ENCODE peak calls at places on chromosomes 6 and 20, in four cellular contexts. One of them, this sample, is unnamed.
A peak's percentile ranks its signal among the peaks of the same experiment; 100 is the strongest.

GRCh38 chr20:6708010-6708409 is 59.5 kb upstream of the BMP2 start:
- DNase-seq in GM12878: no peak
- DNase-seq in SK-N-SH: no peak
- DNase-seq in K562: no peak
- DNase-seq in this sample: no peak

GRCh38 chr6:170271771-170272314 is 19.0 kb downstream of the DLL1 start:
- DNase-seq in GM12878: peak; percentile 91
- DNase-seq in SK-N-SH: no peak
- DNase-seq in K562: no peak
- DNase-seq in this sample: no peak

GRCh38 chr6:144338474-144338873 is 53.3 kb downstream of the UTRN start:
- DNase-seq in GM12878: no peak
- DNase-seq in SK-N-SH: no peak
- DNase-seq in K562: no peak
- DNase-seq in this sample: no peak

GRCh38 chr6:45450801-45451200 is 73.1 kb upstream of the SUPT3H start:
- DNase-seq in GM12878: no peak
- DNase-seq in SK-N-SH: no peak
- DNase-seq in K562: no peak
- DNase-seq in this sample: no peak

GRCh38 chr20:52230406-52230805 is 38.8 kb upstream of the ZFP64 start:
- DNase-seq in GM12878: no peak
- DNase-seq in SK-N-SH: no peak
- DNase-seq in K562: no peak
- DNase-seq in this sample: no peak

GRCh38 chr6:35919827-35920751 is 809 bp downstream of the SRPK1 start:
- DNase-seq in GM12878: no peak
- DNase-seq in SK-N-SH: peak; percentile 56
- DNase-seq in K562: peak; percentile 47
- DNase-seq in this sample: peak; percentile 56

GRCh38 chr20:32466739-32467505 is 108.8 kb downstream of the ASXL1 start:
- DNase-seq in GM12878: no peak
- DNase-seq in SK-N-SH: no peak
- DNase-seq in K562: no peak
- DNase-seq in this sample: no peak

GRCh38 chr6:33816911-33817310 is 13.1 kb upstream of the MLN start:
- DNase-seq in GM12878: no peak
- DNase-seq in SK-N-SH: no peak
- DNase-seq in K562: no peak
- DNase-seq in this sample: no peak

GRCh38 chr6:167296293-167296690 is 5.2 kb downstream of the UNC93A start:
- DNase-seq in GM12878: no peak
- DNase-seq in SK-N-SH: no peak
- DNase-seq in K562: no peak
- DNase-seq in this sample: no peak

GRCh38 chr6:161138545-161139303 is 135.1 kb downstream of the AGPAT4 start:
- DNase-seq in GM12878: no peak
- DNase-seq in SK-N-SH: no peak
- DNase-seq in K562: no peak
- DNase-seq in this sample: no peak

GRCh38 chr20:19806806-19807691 is 49.0 kb downstream of the RIN2 start:
- DNase-seq in GM12878: no peak
- DNase-seq in SK-N-SH: peak; percentile 47
- DNase-seq in K562: no peak
- DNase-seq in this sample: no peak

GRCh38 chr20:11849976-11850670 is 67.6 kb upstream of the BTBD3 start:
- DNase-seq in GM12878: no peak
- DNase-seq in SK-N-SH: no peak
- DNase-seq in K562: no peak
- DNase-seq in this sample: no peak

GRCh38 chr20:17449039-17449438 is 82.1 kb downstream of the BFSP1 start:
- DNase-seq in GM12878: no peak
- DNase-seq in SK-N-SH: no peak
- DNase-seq in K562: peak; percentile 28
- DNase-seq in this sample: no peak

GRCh38 chr20:53463101-53463972 is 130.3 kb downstream of the ZNF217 start:
- DNase-seq in GM12878: no peak
- DNase-seq in SK-N-SH: no peak
- DNase-seq in K562: no peak
- DNase-seq in this sample: no peak

GRCh38 chr6:32397252-32397920 is 9.6 kb downstream of the BTNL2 start:
- DNase-seq in GM12878: peak; percentile 73
- DNase-seq in SK-N-SH: no peak
- DNase-seq in K562: no peak
- DNase-seq in this sample: no peak

GRCh38 chr6:57123111-57123510 is 33.1 kb downstream of the ZNF451 start:
- DNase-seq in GM12878: no peak
- DNase-seq in SK-N-SH: no peak
- DNase-seq in K562: no peak
- DNase-seq in this sample: no peak

GRCh38 chr20:55882922-55883321 is 122.4 kb downstream of the CBLN4 start:
- DNase-seq in GM12878: no peak
- DNase-seq in SK-N-SH: peak; percentile 44
- DNase-seq in K562: no peak
- DNase-seq in this sample: no peak

GRCh38 chr6:87501809-87502572 is 29.2 kb downstream of the SLC35A1 start:
- DNase-seq in GM12878: no peak
- DNase-seq in SK-N-SH: no peak
- DNase-seq in K562: no peak
- DNase-seq in this sample: peak; percentile 46

GRCh38 chr20:44209691-44210421 is 715 bp downstream of the OSER1 start:
- DNase-seq in GM12878: no peak
- DNase-seq in SK-N-SH: peak; percentile 39
- DNase-seq in K562: no peak
- DNase-seq in this sample: no peak

GRCh38 chr6:95230071-95230740 is 347.1 kb upstream of the MANEA start:
- DNase-seq in GM12878: no peak
- DNase-seq in SK-N-SH: no peak
- DNase-seq in K562: no peak
- DNase-seq in this sample: no peak

GRCh38 chr6:28505733-28506132 is 9.9 kb downstream of the GPX6 start:
- DNase-seq in GM12878: no peak
- DNase-seq in SK-N-SH: no peak
- DNase-seq in K562: peak; percentile 34
- DNase-seq in this sample: no peak

GRCh38 chr20:25685276-25686080 is 11.2 kb downstream of the ZNF337 start:
- DNase-seq in GM12878: peak; percentile 11
- DNase-seq in SK-N-SH: no peak
- DNase-seq in K562: no peak
- DNase-seq in this sample: no peak

GRCh38 chr6:105898286-105898685 is 187.8 kb upstream of the PRDM1 start:
- DNase-seq in GM12878: no peak
- DNase-seq in SK-N-SH: no peak
- DNase-seq in K562: no peak
- DNase-seq in this sample: no peak

GRCh38 chr6:111013144-111013905 is 31.5 kb downstream of the RPF2 start:
- DNase-seq in GM12878: no peak
- DNase-seq in SK-N-SH: no peak
- DNase-seq in K562: no peak
- DNase-seq in this sample: no peak

GRCh38 chr20:38806855-38807655 is 1.6 kb downstream of the PPP1R16B start:
- DNase-seq in GM12878: no peak
- DNase-seq in SK-N-SH: peak; percentile 43
- DNase-seq in K562: no peak
- DNase-seq in this sample: no peak

GRCh38 chr6:11766589-11767450 is 11.8 kb downstream of the ADTRP start:
- DNase-seq in GM12878: no peak
- DNase-seq in SK-N-SH: no peak
- DNase-seq in K562: no peak
- DNase-seq in this sample: peak; percentile 10

GRCh38 chr6:130362128-130362527 is 3.7 kb upstream of the TMEM200A start:
- DNase-seq in GM12878: no peak
- DNase-seq in SK-N-SH: no peak
- DNase-seq in K562: peak; percentile 7
- DNase-seq in this sample: peak; percentile 25

GRCh38 chr20:31806564-31807355 is 12.4 kb upstream of the MYLK2 start:
- DNase-seq in GM12878: no peak
- DNase-seq in SK-N-SH: no peak
- DNase-seq in K562: no peak
- DNase-seq in this sample: no peak

GRCh38 chr6:26125015-26125690 is 37.9 kb downstream of the HFE start:
- DNase-seq in GM12878: no peak
- DNase-seq in SK-N-SH: no peak
- DNase-seq in K562: no peak
- DNase-seq in this sample: no peak

GRCh38 chr6:111468329-111469012 is 14.5 kb downstream of the REV3L start:
- DNase-seq in GM12878: no peak
- DNase-seq in SK-N-SH: no peak
- DNase-seq in K562: no peak
- DNase-seq in this sample: no peak

GRCh38 chr6:40160826-40161225 is 226.6 kb upstream of the MOCS1 start:
- DNase-seq in GM12878: no peak
- DNase-seq in SK-N-SH: no peak
- DNase-seq in K562: peak; percentile 20
- DNase-seq in this sample: no peak

GRCh38 chr6:31842056-31842455 is 14.5 kb downstream of the HSPA1B start:
- DNase-seq in GM12878: no peak
- DNase-seq in SK-N-SH: no peak
- DNase-seq in K562: no peak
- DNase-seq in this sample: no peak

GRCh38 chr6:20192625-20193024 is 19.6 kb downstream of the MBOAT1 start:
- DNase-seq in GM12878: no peak
- DNase-seq in SK-N-SH: no peak
- DNase-seq in K562: no peak
- DNase-seq in this sample: no peak
- TF ChIP-seq GABPA in GM12878: no peak
- TF ChIP-seq GABPA in SK-N-SH: no peak
- TF ChIP-seq GABPA in K562: no peak
- TF ChIP-seq GABPA in this sample: no peak

DNA sequence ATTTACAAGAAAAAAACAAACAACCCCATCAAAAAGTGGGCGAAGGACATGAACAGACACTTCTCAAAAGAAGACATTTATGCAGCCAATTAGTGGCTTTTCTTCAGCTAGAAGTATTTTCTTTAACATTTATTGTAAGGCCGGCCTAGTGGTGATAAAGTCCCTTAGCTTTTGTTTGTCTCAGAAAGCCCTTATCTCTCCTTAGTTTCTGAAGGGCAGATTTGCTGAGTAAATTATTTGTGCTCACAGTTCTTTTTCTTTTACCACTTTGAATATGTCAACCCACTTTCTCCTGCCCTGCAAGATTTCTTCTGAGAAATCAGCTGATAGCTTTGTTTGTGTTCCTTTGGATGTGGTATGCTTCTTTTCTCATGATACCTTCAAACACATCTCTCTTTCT is 344.0 kb upstream of the SYNCRIP start:
- DNase-seq in GM12878: no peak
- DNase-seq in SK-N-SH: no peak
- DNase-seq in K562: no peak
- DNase-seq in this sample: no peak
- TF ChIP-seq SMC3 in GM12878: no peak
- TF ChIP-seq SMC3 in SK-N-SH: no peak
- TF ChIP-seq SMC3 in K562: no peak
- TF ChIP-seq SMC3 in this sample: no peak

GRCh38 chr6:137159912-137160311 is 13.5 kb downstream of the IL22RA2 start:
- DNase-seq in GM12878: no peak
- DNase-seq in SK-N-SH: no peak
- DNase-seq in K562: no peak
- DNase-seq in this sample: no peak

GRCh38 chr6:137163732-137164318 is 9.6 kb downstream of the IL22RA2 start:
- DNase-seq in GM12878: no peak
- DNase-seq in SK-N-SH: no peak
- DNase-seq in K562: no peak
- DNase-seq in this sample: no peak

GRCh38 chr6:137160763-137161162 is 12.7 kb downstream of the IL22RA2 start:
- DNase-seq in GM12878: no peak
- DNase-seq in SK-N-SH: no peak
- DNase-seq in K562: no peak
- DNase-seq in this sample: no peak

GRCh38 chr6:137162692-137163303 is 10.6 kb downstream of the IL22RA2 start:
- DNase-seq in GM12878: no peak
- DNase-seq in SK-N-SH: no peak
- DNase-seq in K562: no peak
- DNase-seq in this sample: no peak

DNA sequence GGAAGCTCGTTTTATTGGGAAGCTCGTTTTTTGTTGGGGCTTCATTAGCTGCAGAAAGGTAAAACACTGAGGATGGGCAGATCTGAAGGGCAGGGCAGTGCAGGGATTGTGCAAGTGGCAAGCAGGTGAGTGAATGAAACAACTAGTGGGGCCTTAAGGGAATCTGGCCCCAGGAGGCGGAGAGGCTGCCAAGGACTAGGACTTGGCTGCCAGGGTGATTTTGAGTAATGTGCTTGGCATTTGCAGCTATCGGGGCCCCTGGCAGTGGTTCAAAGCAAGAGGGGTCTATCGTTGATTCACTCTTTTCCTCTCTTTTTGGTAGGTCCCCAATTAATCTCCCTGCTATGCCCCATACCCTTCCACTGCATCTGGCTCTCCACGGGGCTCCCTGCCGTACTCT is 11.5 kb downstream of the IL22RA2 start:
- DNase-seq in GM12878: no peak
- DNase-seq in SK-N-SH: no peak
- DNase-seq in K562: no peak
- DNase-seq in this sample: no peak
- H3K4me3 ChIP-seq in GM12878: no peak overlapping the region
- H3K4me3 ChIP-seq in SK-N-SH: no peak overlapping the region
- H3K4me3 ChIP-seq in K562: no peak overlapping the region
- H3K4me3 ChIP-seq in this sample: no peak overlapping the region

GRCh38 chr6:52634211-52634610 is 36.7 kb upstream of the TMEM14A start:
- DNase-seq in GM12878: no peak
- DNase-seq in SK-N-SH: no peak
- DNase-seq in K562: no peak
- DNase-seq in this sample: no peak

GRCh38 chr6:52636830-52637229 is 34.1 kb upstream of the TMEM14A start:
- DNase-seq in GM12878: no peak
- DNase-seq in SK-N-SH: no peak
- DNase-seq in K562: no peak
- DNase-seq in this sample: peak; percentile 24

GRCh38 chr6:52632011-52632410 is 38.9 kb upstream of the TMEM14A start:
- DNase-seq in GM12878: no peak
- DNase-seq in SK-N-SH: no peak
- DNase-seq in K562: no peak
- DNase-seq in this sample: no peak

GRCh38 chr6:52639493-52639892 is 31.4 kb upstream of the TMEM14A start:
- DNase-seq in GM12878: no peak
- DNase-seq in SK-N-SH: no peak
- DNase-seq in K562: no peak
- DNase-seq in this sample: no peak

GRCh38 chr6:52635049-52635577 is 35.8 kb upstream of the TMEM14A start:
- DNase-seq in GM12878: no peak
- DNase-seq in SK-N-SH: no peak
- DNase-seq in K562: no peak
- DNase-seq in this sample: no peak
- TF ChIP-seq GABPA in GM12878: no peak
- TF ChIP-seq GABPA in SK-N-SH: no peak
- TF ChIP-seq GABPA in K562: peak; percentile 18
- TF ChIP-seq GABPA in this sample: no peak

DNA sequence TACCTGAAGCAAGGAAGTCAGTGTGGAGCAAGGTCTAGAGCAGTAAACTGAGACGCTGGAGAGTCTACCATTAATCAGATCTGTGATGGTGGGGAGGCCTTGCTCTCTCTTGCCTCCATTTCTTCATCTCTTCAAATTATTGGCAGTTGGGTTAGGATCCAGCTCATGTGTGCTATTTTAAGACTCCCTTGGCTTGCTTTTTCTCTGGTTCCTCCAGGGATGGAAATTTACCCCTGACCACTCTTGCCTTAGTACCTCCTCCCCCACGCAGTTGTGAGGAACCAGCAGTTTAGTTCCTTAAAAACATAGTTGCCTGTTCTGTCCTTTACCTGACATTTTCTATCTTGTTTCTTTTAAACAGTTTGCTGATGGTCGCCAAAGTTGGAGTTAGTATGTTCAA is 7.4 kb downstream of the TMEM14C start:
- DNase-seq in GM12878: no peak
- DNase-seq in SK-N-SH: no peak
- DNase-seq in K562: no peak
- DNase-seq in this sample: no peak
- TF ChIP-seq SMC3 in GM12878: no peak
- TF ChIP-seq SMC3 in SK-N-SH: no peak
- TF ChIP-seq SMC3 in K562: no peak
- TF ChIP-seq SMC3 in this sample: no peak

This sample was measured in HepG2.